ENCODE peak calls at places on chromosomes 1 and 21, in six cellular contexts. U is H9, S is pancreas, V is heart left ventricle, J is ascending aorta, Y is suprapubic skin. H is an unnamed sample.
A peak's percentile ranks its signal among the peaks of the same experiment; 100 is the strongest.

GRCh38 chr1:99305626-99306025 is 41.3 kb downstream of the PLPPR4 start:
- DNase-seq in U (no peak), S (no peak), V (no peak), J (no peak), Y (no peak), H (no peak)

GRCh38 chr1:201213926-201214325 is 23.3 kb downstream of the IGFN1 start:
- DNase-seq in U (no peak), S (no peak), V (no peak), J (peak; percentile 12), Y (peak; percentile 41), H (no peak)

GRCh38 chr1:2406451-2407041 is 5.8 kb downstream of the PEX10 start:
- DNase-seq in U (peak; percentile 44), S (no peak), V (no peak), J (no peak), Y (no peak), H (no peak)

GRCh38 chr21:29407571-29407970 is 108.8 kb downstream of the BACH1 start:
- DNase-seq in U (no peak), S (no peak), V (no peak), J (no peak), Y (no peak), H (no peak)

GRCh38 chr1:242211254-242212022 is 212.5 kb upstream of the MAP1LC3C start:
- DNase-seq in U (peak; percentile 39), S (no peak), V (no peak), J (no peak), Y (no peak), H (no peak)

GRCh38 chr1:65401612-65402011 is 18.9 kb upstream of the LEPR start:
- DNase-seq in U (no peak), S (no peak), V (no peak), J (no peak), Y (no peak), H (no peak)

GRCh38 chr1:46489169-46489637 is 433 bp upstream of the DMBX1 start:
- DNase-seq in U (no peak), S (no peak), V (no peak), J (no peak), Y (no peak), H (no peak)

GRCh38 chr1:116514708-116515525 is 55.9 kb downstream of the CD58 start:
- DNase-seq in U (no peak), S (no peak), V (no peak), J (no peak), Y (no peak), H (peak; percentile 57)

GRCh38 chr1:106378261-106378660 is 678.2 kb upstream of the PRMT6 start:
- DNase-seq in U (no peak), S (no peak), V (no peak), J (no peak), Y (no peak), H (no peak)

GRCh38 chr1:161185282-161185682 is 8.0 kb upstream of the B4GALT3 start:
- DNase-seq in U (no peak), S (no peak), V (peak; percentile 89), J (peak; percentile 86), Y (no peak), H (peak; percentile 68)

GRCh38 chr1:98792123-98792522 is 130.6 kb downstream of the SNX7 start:
- DNase-seq in U (no peak), S (no peak), V (no peak), J (no peak), Y (no peak), H (no peak)

GRCh38 chr1:156373546-156373945 is 4.5 kb downstream of the RHBG start:
- DNase-seq in U (no peak), S (no peak), V (no peak), J (no peak), Y (no peak), H (no peak)

GRCh38 chr1:156372876-156373275 is 3.9 kb downstream of the RHBG start:
- DNase-seq in U (no peak), S (no peak), V (no peak), J (no peak), Y (no peak), H (no peak)

GRCh38 chr1:156371553-156372264 is 2.7 kb downstream of the RHBG start:
- DNase-seq in U (no peak), S (no peak), V (no peak), J (no peak), Y (no peak), H (peak; percentile 51)

GRCh38 chr1:156368889-156369684 is at the start of gene RHBG:
- DNase-seq in U (peak; percentile 84), S (peak; percentile 83), V (peak; percentile 16), J (no peak), Y (no peak), H (peak; percentile 56)

GRCh38 chr1:156372265-156372586 is 3.2 kb downstream of the RHBG start:
- DNase-seq in U (no peak), S (no peak), V (no peak), J (no peak), Y (no peak), H (no peak)
- H3K27ac ChIP-seq in U (no peak overlapping the region), S (no peak overlapping the region), V (no peak overlapping the region), J (no peak overlapping the region), Y (no peak overlapping the region), H (no peak overlapping the region)

GRCh38 chr1:36369061-36369470 is 16.7 kb downstream of the STK40 start:
- DNase-seq in U (peak; percentile 86), S (peak; percentile 83), V (peak; percentile 76), J (peak; percentile 87), Y (peak; percentile 90), H (peak; percentile 83)

GRCh38 chr1:36377776-36378175 is 7.9 kb downstream of the STK40 start:
- DNase-seq in U (no peak), S (no peak), V (no peak), J (no peak), Y (no peak), H (no peak)

GRCh38 chr1:36367798-36368197 is 17.9 kb downstream of the STK40 start:
- DNase-seq in U (no peak), S (no peak), V (no peak), J (no peak), Y (no peak), H (no peak)

GRCh38 chr1:36369472-36369871 is 16.3 kb downstream of the STK40 start:
- DNase-seq in U (no peak), S (no peak), V (no peak), J (no peak), Y (no peak), H (no peak)

DNA sequence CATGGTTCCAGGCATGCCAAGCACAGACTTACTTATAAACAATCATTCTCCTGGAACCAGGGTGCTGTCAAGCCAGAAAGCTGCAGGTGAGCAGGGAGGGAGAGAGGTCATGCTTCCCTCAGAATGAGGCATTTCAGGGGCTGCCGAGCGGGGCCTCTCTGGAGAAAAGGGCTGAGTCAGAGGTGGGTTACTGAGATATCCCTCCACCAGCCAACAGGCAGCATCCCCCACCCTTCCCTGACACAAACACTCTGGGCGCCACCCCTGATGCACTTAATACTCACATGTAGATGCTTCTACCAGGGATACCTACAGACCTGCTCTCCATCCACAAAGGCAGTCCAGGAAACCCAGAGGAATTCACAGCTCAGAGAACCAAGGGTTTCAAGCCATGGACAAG is 13.1 kb downstream of the STK40 start:
- DNase-seq in U (no peak), S (no peak), V (no peak), J (no peak), Y (no peak), H (no peak)
- H3K4me1 ChIP-seq in U (peaks cover 12% of the 10 kb centered on the region), S (peaks cover 26% of the 10 kb centered on the region), V (peaks cover 54% of the 10 kb centered on the region), J (peaks cover 42% of the 10 kb centered on the region), Y (peaks cover 69% of the 10 kb centered on the region), H (peaks cover 17% of the 10 kb centered on the region)

GRCh38 chr1:28112388-28113311 is 24.2 kb upstream of the EYA3 start:
- DNase-seq in U (peak; percentile 49), S (no peak), V (no peak), J (peak; percentile 72), Y (no peak), H (peak; percentile 62)
- TF ChIP-seq CTCF in U (peak; percentile 62), S (no peak), V (no peak), J (no peak), Y (no peak), H (no peak)

GRCh38 chr1:115493834-115494233 is 147.9 kb upstream of the VANGL1 start:
- DNase-seq in U (no peak), S (no peak), V (no peak), J (no peak), Y (no peak), H (peak; percentile 20)

GRCh38 chr1:115492880-115493279 is 148.9 kb upstream of the VANGL1 start:
- DNase-seq in U (no peak), S (no peak), V (no peak), J (no peak), Y (no peak), H (no peak)

GRCh38 chr1:115496904-115497527 is 144.8 kb upstream of the VANGL1 start:
- DNase-seq in U (no peak), S (no peak), V (no peak), J (no peak), Y (no peak), H (no peak)

GRCh38 chr1:115495111-115495510 is 146.7 kb upstream of the VANGL1 start:
- DNase-seq in U (no peak), S (no peak), V (no peak), J (no peak), Y (no peak), H (no peak)

DNA sequence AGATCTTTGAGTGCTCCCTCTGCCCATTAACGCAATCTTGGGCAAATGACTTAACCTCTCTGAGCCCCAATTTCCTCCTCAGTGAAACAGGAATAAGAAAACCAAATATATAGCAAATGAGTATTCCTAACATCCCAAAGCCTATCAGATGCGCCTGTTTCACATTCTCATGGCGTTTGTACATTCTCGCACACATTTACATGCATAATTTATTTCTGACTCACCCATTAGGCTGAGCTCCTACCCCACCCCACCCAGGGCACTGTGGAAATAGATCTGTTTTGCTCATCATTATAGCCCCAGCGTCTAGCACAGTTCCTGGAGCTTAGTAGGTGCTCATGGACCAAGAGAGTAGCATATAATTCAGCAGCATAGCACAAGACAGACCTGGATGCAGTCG is 146.2 kb upstream of the VANGL1 start:
- DNase-seq in U (no peak), S (no peak), V (no peak), J (no peak), Y (no peak), H (no peak)
- H3K27ac ChIP-seq in U (no peak overlapping the region), S (no peak overlapping the region), V (no peak overlapping the region), J (no peak overlapping the region), Y (no peak overlapping the region), H (no peak overlapping the region)

GRCh38 chr1:210294991-210295773 is 33.5 kb upstream of the HHAT start:
- DNase-seq in U (peak; percentile 74), S (no peak), V (peak; percentile 51), J (peak; percentile 71), Y (peak; percentile 85), H (no peak)
- H3K4me1 ChIP-seq in U (peaks cover 2% of the 10 kb centered on the region), S (no peaks in the 10 kb centered on the region), V (no peaks in the 10 kb centered on the region), J (peaks cover 31% of the 10 kb centered on the region), Y (peaks cover 70% of the 10 kb centered on the region), H (no peaks in the 10 kb centered on the region)

GRCh38 chr1:39640861-39641260 is 1.4 kb upstream of the HEYL start:
- DNase-seq in U (no peak), S (no peak), V (no peak), J (no peak), Y (no peak), H (no peak)

GRCh38 chr1:39637301-39637700 is 2.1 kb downstream of the HEYL start:
- DNase-seq in U (no peak), S (no peak), V (no peak), J (no peak), Y (no peak), H (no peak)

GRCh38 chr1:39642796-39643195 is 3.4 kb upstream of the HEYL start:
- DNase-seq in U (no peak), S (no peak), V (no peak), J (peak; percentile 87), Y (no peak), H (no peak)

GRCh38 chr1:39638965-39639332 is 494 bp downstream of the HEYL start:
- DNase-seq in U (no peak), S (no peak), V (no peak), J (no peak), Y (no peak), H (no peak)

GRCh38 chr1:39639333-39640130 is at the start of gene HEYL:
- DNase-seq in U (peak; percentile 92), S (peak; percentile 92), V (peak; percentile 86), J (peak; percentile 88), Y (no peak), H (peak; percentile 81)
- TF ChIP-seq CTCF in U (peak; percentile 68), S (peak; percentile 46), V (no peak), J (peak; percentile 73), Y (no peak), H (peak; percentile 37)